ENCODE peak calls at places on chromosomes 5 and 9, in four cellular contexts. W is mammary epithelial cell, P is cardiac muscle cell, G is psoas muscle. D is an unnamed sample.

GRCh38 chr9:131677445-131678180 is 62.3 kb downstream of the RAPGEF1 start:
- DNase-seq in P (peak; percentile 64), W (no peak), G (no peak), D (no peak)

GRCh38 chr5:157215143-157215825 is 34.6 kb downstream of the ITK start:
- DNase-seq in P (no peak), W (no peak), G (no peak), D (no peak)

GRCh38 chr9:105694320-105694847 is at the start of gene TMEM38B:
- DNase-seq in W (peak; percentile 67), P (peak; percentile 84), G (peak; percentile 91), D (peak; percentile 47)

GRCh38 chr5:137218896-137219295 is 280.2 kb downstream of the SPOCK1 start:
- DNase-seq in W (peak; percentile 48), G (no peak), P (no peak), D (no peak)

GRCh38 chr5:110269478-110270142 is 456.9 kb downstream of the TMEM232 start:
- DNase-seq in G (no peak), W (no peak), P (no peak), D (no peak)

GRCh38 chr5:65481635-65482271 is at the start of gene ADAMTS6:
- DNase-seq in P (peak; percentile 99), W (peak; percentile 87), G (peak; percentile 92), D (peak; percentile 80)

GRCh38 chr5:179227578-179228311 is 117.5 kb downstream of the ADAMTS2 start:
- DNase-seq in W (no peak), G (peak; percentile 55), P (peak; percentile 47), D (no peak)

GRCh38 chr9:136806067-136806466 is 1.7 kb upstream of the RABL6 start:
- DNase-seq in W (no peak), P (no peak), G (no peak), D (no peak)

GRCh38 chr5:150394103-150394502 is 18.6 kb downstream of the CD74 start:
- DNase-seq in P (no peak), G (no peak), W (peak; percentile 41), D (no peak)

GRCh38 chr5:141496038-141496437 is 7.2 kb downstream of the PCDHGC5 start:
- DNase-seq in W (no peak), P (peak; percentile 82), G (no peak), D (peak; percentile 57)

GRCh38 chr5:34932947-34933346 is 3.6 kb downstream of the DNAJC21 start:
- DNase-seq in P (no peak), W (no peak), G (no peak), D (no peak)

GRCh38 chr9:76895186-76895585 is 10.7 kb downstream of the PRUNE2 start:
- DNase-seq in G (no peak), W (no peak), P (no peak), D (no peak)
- H3K27ac ChIP-seq in G (no peak overlapping the region), W (no peak overlapping the region), P (no peak overlapping the region), D (no peak overlapping the region)

GRCh38 chr5:96976-97640 is 5.1 kb downstream of the PLEKHG4B start:
- DNase-seq in G (no peak), P (no peak), W (no peak), D (no peak)
- H3K4me1 ChIP-seq in G (no peaks in the 10 kb centered on the region), P (peaks cover 25% of the 10 kb centered on the region), W (no peaks in the 10 kb centered on the region), D (no peaks in the 10 kb centered on the region)

DNA sequence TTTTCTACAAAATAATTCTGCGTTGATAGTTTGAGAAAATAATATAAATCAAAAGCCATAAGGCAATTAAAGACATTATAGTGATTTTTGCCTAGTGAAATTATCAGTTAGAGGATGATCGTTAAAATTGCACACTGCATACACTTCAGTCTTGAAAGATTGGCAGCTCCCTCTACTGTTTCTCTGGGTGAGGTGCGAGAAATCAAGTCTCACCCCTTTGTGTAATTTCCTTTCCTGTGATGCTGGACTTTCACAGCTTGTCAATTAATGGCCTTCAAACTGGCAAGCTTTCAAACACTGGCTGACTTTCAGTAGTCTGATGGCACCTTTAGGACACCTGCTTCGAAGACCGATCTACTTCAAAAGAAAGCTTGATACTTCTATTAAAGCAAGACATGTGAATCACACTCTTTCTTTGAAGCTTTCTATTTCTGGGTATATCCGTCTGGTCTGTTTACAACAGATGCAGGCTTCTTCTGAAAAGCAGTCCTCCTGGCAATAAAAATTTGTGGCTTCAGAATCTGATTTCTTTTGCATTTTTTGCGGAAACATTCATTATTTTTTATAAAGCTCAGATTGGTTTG is 706.8 kb upstream of the PTPRD start:
- DNase-seq in W (no peak), P (peak; percentile 3), G (no peak), D (no peak)
- TF ChIP-seq CTCF in W (peak; percentile 30), P (peak; percentile 18), G (no peak), D (no peak)

DNA sequence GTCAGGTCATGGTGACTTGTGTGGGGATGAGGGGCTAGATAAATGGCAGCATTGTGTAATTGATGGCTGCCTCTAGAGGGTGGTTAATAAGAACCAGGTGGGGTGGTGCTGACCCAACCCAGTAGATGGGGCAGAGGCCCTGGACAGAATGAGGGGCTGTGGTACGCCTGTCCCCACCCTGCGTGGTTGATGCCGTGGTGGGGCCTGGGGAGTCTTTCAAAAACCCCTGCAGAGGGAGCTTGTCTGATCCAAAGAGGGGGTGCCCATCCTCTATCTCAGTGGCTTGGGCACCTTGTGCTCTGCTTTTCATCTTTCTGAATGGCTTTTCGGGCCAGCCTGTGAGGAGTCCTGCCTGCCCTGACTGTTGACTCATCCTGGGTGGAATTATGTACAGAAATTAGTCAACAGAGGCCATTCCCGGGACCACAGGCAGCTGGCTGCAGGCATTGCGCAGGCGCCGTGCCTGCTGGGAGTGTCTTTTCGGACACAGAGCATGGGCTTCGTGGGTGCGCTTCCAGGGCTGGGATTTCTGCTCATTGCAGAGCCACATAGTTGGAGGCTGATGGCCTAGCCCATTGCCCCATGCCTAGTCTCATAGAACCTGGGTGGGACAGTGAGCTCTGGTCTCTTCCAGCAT is 93.7 kb upstream of the PITX1 start:
- DNase-seq in G (peak; percentile 60), P (peak; percentile 79), W (peak; percentile 80), D (no peak)
- H3K27ac ChIP-seq in G (no peak overlapping the region), P (no peak overlapping the region), W (no peak overlapping the region), D (no peak overlapping the region)

DNA sequence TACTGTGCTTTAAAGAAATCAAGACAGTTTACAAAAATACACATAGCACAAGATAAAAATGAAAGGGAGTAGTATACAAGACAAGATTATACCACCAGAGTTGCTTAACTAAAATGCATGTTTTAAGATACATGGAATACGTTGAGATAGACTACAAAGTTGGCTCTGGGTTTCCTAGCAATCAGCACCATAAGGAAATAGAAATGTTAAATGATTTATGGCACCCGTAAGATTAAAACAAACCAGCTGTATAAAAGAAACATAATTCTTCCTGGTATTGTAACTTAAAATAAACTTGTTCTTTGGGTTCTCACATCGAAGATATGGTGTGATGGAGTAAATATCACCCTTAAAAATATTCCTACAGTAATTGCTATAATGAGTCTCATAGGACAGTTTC is 9.9 kb upstream of the CSNK1G3 start:
- DNase-seq in W (no peak), G (no peak), P (no peak), D (no peak)
- H3K4me1 ChIP-seq in W (no peaks in the 10 kb centered on the region), G (no peaks in the 10 kb centered on the region), P (no peaks in the 10 kb centered on the region), D (no peaks in the 10 kb centered on the region)

DNA sequence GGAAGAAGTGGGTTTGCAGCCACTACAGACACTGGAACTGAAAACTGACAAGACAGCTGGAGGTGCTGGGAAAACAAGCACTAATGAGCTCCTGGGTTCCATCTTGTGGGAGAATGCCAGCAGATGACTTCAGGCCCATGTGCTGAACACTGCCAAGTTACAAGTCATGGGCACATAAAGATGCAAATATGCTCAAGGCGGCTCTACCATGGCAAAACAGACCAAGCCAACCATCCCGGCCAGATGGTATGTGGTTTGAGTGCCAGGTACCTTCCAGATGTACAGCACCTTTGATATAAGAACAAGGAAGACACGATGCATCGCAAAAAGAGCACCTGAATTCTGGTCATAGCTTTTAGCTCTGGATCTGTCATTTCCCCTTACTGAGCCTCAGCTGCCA is 19.9 kb downstream of the TNFSF8 start:
- DNase-seq in P (no peak), G (no peak), W (no peak), D (no peak)
- TF ChIP-seq CTCF in P (no peak), G (no peak), W (no peak), D (no peak)

GRCh38 chr5:177491983-177492746 is 5.2 kb downstream of the PDLIM7 start:
- DNase-seq in G (no peak), W (no peak), P (no peak), D (no peak)

GRCh38 chr5:177490311-177490991 is 7.0 kb downstream of the PDLIM7 start:
- DNase-seq in P (no peak), G (no peak), W (no peak), D (no peak)

GRCh38 chr5:177492841-177493240 is 4.6 kb downstream of the PDLIM7 start:
- DNase-seq in W (no peak), P (no peak), G (no peak), D (no peak)

GRCh38 chr5:177490992-177491391 is 6.4 kb downstream of the PDLIM7 start:
- DNase-seq in W (no peak), G (no peak), P (no peak), D (no peak)

GRCh38 chr5:177491429-177491945 is 5.9 kb downstream of the PDLIM7 start:
- DNase-seq in P (peak; percentile 61), W (peak; percentile 44), G (peak; percentile 77), D (no peak)
- H3K27ac ChIP-seq in P (no peak overlapping the region), W (no peak overlapping the region), G (peak overlapping the region; percentile 94), D (peak overlapping the region; percentile 68)

D was measured in breast epithelium.